ENCODE peak calls at places on chromosomes 3 and 15, in six cellular contexts. C, O, A, W, E and L are unnamed samples.

GRCh38 chr3:99965077-99965476 is 147.4 kb downstream of the CMSS1 start:
- DNase-seq in C (peak), O (no peak), A (no peak), W (no peak), E (no peak), L (no peak)

GRCh38 chr15:85394552-85395333 is 14.3 kb downstream of the AKAP13 start:
- DNase-seq in C (no peak), O (no peak), A (no peak), W (no peak), E (no peak), L (no peak)

GRCh38 chr3:179651687-179652466 is 963 bp upstream of the USP13 start:
- DNase-seq in C (no peak), O (no peak), A (no peak), W (no peak), E (no peak), L (no peak)

GRCh38 chr3:126607214-126607908 is 47.6 kb downstream of the TXNRD3 start:
- DNase-seq in C (peak), O (no peak), A (no peak), W (no peak), E (no peak), L (no peak)

GRCh38 chr15:73555080-73555479 is 78.1 kb downstream of the NPTN start:
- DNase-seq in C (no peak), O (no peak), A (no peak), W (no peak), E (no peak), L (no peak)

GRCh38 chr3:170809975-170810357 is 60.0 kb downstream of the RPL22L1 start:
- DNase-seq in C (peak), O (no peak), A (no peak), W (no peak), E (no peak), L (no peak)

GRCh38 chr3:193982258-193982659 is 153.7 kb upstream of the HES1 start:
- DNase-seq in C (peak), O (no peak), A (no peak), W (no peak), E (peak), L (no peak)

GRCh38 chr3:142796823-142797222 is 73.0 kb downstream of the TRPC1 start:
- DNase-seq in C (no peak), O (no peak), A (no peak), W (no peak), E (no peak), L (no peak)

GRCh38 chr3:60839242-60839641 is 412.0 kb downstream of the FHIT start:
- DNase-seq in C (no peak), O (no peak), A (no peak), W (no peak), E (no peak), L (no peak)

GRCh38 chr3:19070325-19070724 is 78.0 kb upstream of the KCNH8 start:
- DNase-seq in C (no peak), O (no peak), A (no peak), W (no peak), E (no peak), L (no peak)

GRCh38 chr15:68053701-68053996 is 466 bp upstream of the PIAS1 start:
- DNase-seq in C (no peak), O (no peak), A (no peak), W (no peak), E (no peak), L (no peak)

GRCh38 chr15:91491131-91491950 is 362.2 kb upstream of the SLCO3A1 start:
- DNase-seq in C (no peak), O (no peak), A (no peak), W (no peak), E (no peak), L (no peak)

GRCh38 chr3:141796436-141797166 is 33.4 kb downstream of the GRK7 start:
- DNase-seq in C (peak), O (no peak), A (no peak), W (peak), E (peak), L (no peak)

GRCh38 chr15:58330836-58331561 is 100.8 kb upstream of the LIPC start:
- DNase-seq in C (no peak), O (no peak), A (no peak), W (no peak), E (no peak), L (no peak)

GRCh38 chr3:183061431-183062172 is 37.7 kb downstream of the MCCC1 start:
- DNase-seq in C (no peak), O (no peak), A (no peak), W (no peak), E (no peak), L (no peak)

GRCh38 chr3:197554196-197554561 is 1.6 kb downstream of the BDH1 start:
- DNase-seq in C (no peak), O (no peak), A (no peak), W (no peak), E (no peak), L (no peak)

GRCh38 chr15:97995881-97996603 is 35.5 kb downstream of the ARRDC4 start:
- DNase-seq in C (peak), O (no peak), A (peak), W (no peak), E (no peak), L (no peak)

GRCh38 chr3:145767909-145768308 is 393.1 kb downstream of the PLOD2 start:
- DNase-seq in C (peak), O (no peak), A (no peak), W (no peak), E (no peak), L (no peak)

GRCh38 chr3:30457081-30457480 is 149.3 kb upstream of the TGFBR2 start:
- DNase-seq in C (no peak), O (no peak), A (no peak), W (no peak), E (no peak), L (no peak)

GRCh38 chr3:42600958-42601675 is 631 bp downstream of the NKTR start:
- DNase-seq in C (peak), O (no peak), A (peak), W (no peak), E (no peak), L (no peak)

GRCh38 chr3:129425213-129425612 is 3.2 kb downstream of the EFCAB12 start:
- DNase-seq in C (no peak), O (no peak), A (no peak), W (no peak), E (no peak), L (no peak)

GRCh38 chr15:71082803-71083202 is 32.5 kb upstream of the THSD4 start:
- DNase-seq in C (no peak), O (no peak), A (no peak), W (no peak), E (no peak), L (no peak)

GRCh38 chr15:62099171-62099601 is 32.4 kb downstream of the C2CD4A start:
- DNase-seq in C (peak), O (no peak), A (no peak), W (no peak), E (no peak), L (no peak)

GRCh38 chr15:51161491-51162260 is 67.0 kb upstream of the TNFAIP8L3 start:
- DNase-seq in C (no peak), O (no peak), A (no peak), W (no peak), E (no peak), L (no peak)

GRCh38 chr3:194756460-194757355 is 71.0 kb downstream of the FAM43A start:
- DNase-seq in C (no peak), O (no peak), A (no peak), W (no peak), E (peak), L (no peak)

GRCh38 chr15:79294075-79294474 is 11.6 kb downstream of the ANKRD34C start:
- DNase-seq in C (no peak), O (no peak), A (no peak), W (no peak), E (no peak), L (no peak)

GRCh38 chr15:79290642-79291275 is 8.2 kb downstream of the ANKRD34C start:
- DNase-seq in C (no peak), O (no peak), A (no peak), W (no peak), E (no peak), L (no peak)

GRCh38 chr15:79292011-79292410 is 9.5 kb downstream of the ANKRD34C start:
- DNase-seq in C (no peak), O (no peak), A (no peak), W (no peak), E (no peak), L (no peak)

GRCh38 chr15:79299836-79300235 is 11.1 kb upstream of the TMED3 start:
- DNase-seq in C (no peak), O (no peak), A (no peak), W (no peak), E (no peak), L (no peak)

DNA sequence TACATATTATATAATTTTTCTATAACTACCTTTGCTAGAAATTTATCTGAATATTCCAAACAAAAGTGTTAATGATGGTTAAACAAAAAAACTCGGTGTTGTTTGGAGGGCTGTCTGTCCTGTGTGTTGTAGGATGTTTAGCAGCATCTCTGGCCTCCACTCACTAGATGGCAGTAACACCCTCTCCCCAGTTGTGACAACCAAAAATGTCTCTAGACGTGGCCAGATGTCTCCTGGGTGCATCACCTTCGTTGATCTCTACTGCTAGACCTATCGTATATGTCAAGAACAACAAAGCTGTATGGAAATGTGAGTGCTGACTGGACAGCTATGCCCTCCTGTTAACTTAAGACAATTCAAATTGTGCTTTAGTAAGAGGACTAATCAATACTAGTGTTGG is 14.1 kb downstream of the ANKRD34C start:
- DNase-seq in C (no peak), O (no peak), A (no peak), W (no peak), E (no peak), L (no peak)
- TF ChIP-seq CTCF in C (peak), O (no peak), A (no peak), W (no peak), E (no peak), L (peak)

GRCh38 chr15:100650685-100651084 is 48.3 kb downstream of the ASB7 start:
- DNase-seq in C (no peak), O (no peak), A (no peak), W (no peak), E (no peak), L (no peak)
- TF ChIP-seq CTCF in C (peak), O (peak), A (no peak), W (no peak), E (no peak), L (no peak)

DNA sequence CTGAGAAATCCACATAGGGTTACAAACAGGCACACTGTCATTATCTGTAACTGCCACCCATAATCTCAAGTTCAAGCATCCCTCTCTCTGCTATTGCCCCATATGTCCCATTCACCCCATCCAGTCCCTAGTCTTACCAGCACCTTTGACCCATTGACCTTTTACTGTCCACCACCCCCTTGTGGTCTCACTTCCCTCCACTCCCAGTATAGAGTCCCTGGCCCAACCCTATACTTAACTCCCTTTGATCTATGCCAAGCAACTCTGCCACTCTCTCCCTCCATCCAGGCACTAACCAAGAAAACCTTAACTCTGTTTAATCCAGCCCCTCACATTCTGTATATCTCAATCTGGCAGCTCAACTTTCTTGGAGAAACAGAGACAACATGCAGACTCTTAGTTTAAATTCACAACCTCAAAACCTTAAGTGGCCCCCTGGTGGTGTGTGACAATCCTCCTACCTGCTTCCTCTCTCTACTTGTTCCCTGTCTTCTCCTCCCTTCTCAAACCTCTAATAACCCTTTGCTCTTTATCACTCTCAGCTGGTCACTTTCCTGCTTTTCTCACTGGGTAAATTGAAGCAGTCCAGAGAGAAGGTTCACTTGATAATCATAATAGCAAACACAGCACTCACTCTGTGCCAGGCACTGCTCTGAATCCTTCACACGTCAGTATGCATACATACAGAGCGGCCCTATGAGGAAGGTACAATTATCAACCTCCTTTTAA is 162.7 kb downstream of the STT3B start:
- DNase-seq in C (no peak), O (no peak), A (peak), W (no peak), E (no peak), L (no peak)
- TF ChIP-seq CTCF in C (peak), O (no peak), A (no peak), W (no peak), E (no peak), L (peak)

GRCh38 chr3:4656059-4656458 is 162.9 kb downstream of the ITPR1 start:
- DNase-seq in C (peak), O (peak), A (peak), W (no peak), E (no peak), L (peak)
- TF ChIP-seq CTCF in C (peak), O (peak), A (peak), W (no peak), E (peak), L (peak)

GRCh38 chr3:23646201-23646955 is 159.4 kb upstream of the UBE2E1 start:
- DNase-seq in C (no peak), O (no peak), A (no peak), W (no peak), E (no peak), L (no peak)

GRCh38 chr3:23644741-23645140 is 161.0 kb upstream of the UBE2E1 start:
- DNase-seq in C (no peak), O (no peak), A (no peak), W (no peak), E (no peak), L (no peak)

GRCh38 chr3:23644099-23644498 is 161.7 kb upstream of the UBE2E1 start:
- DNase-seq in C (no peak), O (no peak), A (no peak), W (no peak), E (no peak), L (no peak)

GRCh38 chr3:23647706-23648258 is 158.0 kb upstream of the UBE2E1 start:
- DNase-seq in C (no peak), O (no peak), A (no peak), W (no peak), E (no peak), L (no peak)

DNA sequence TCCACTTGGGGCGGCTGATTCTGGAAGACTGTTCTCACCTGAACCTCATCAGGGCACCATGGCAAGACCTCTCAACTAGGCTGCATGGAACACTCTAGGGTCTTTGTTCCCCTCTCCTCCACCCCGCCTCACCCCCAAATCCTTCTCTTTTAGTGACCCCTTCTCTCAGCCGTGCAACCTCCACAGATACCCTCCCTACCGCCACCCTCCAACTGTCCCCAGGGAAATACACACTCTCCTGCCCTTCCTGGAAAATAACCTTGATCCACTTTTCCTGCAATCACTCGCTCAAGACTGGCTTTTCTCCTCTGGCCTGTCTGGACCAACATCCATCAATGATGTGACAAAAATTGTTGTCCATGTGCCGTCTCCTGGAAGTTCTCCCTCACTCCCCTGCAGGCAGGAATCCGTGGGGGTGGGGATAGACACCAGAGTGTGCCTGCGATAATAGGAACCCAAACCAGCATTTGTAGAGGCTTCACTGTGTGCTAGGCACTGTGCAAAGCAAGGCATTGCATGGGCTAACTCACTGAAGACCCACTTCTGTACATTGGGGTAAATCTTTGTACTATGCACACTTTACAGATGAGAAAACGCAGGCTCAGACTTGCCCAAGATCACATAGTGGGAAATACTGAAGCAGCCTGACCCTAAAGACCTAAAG is 160.1 kb upstream of the UBE2E1 start:
- DNase-seq in C (no peak), O (no peak), A (no peak), W (no peak), E (no peak), L (no peak)
- TF ChIP-seq CTCF in C (no peak), O (no peak), A (no peak), W (no peak), E (no peak), L (no peak)

GRCh38 chr15:47551079-47551478 is 166.2 kb upstream of the SEMA6D start:
- DNase-seq in C (no peak), O (no peak), A (no peak), W (no peak), E (no peak), L (no peak)
- TF ChIP-seq CTCF in C (no peak), O (peak), A (no peak), W (no peak), E (no peak), L (no peak)

DNA sequence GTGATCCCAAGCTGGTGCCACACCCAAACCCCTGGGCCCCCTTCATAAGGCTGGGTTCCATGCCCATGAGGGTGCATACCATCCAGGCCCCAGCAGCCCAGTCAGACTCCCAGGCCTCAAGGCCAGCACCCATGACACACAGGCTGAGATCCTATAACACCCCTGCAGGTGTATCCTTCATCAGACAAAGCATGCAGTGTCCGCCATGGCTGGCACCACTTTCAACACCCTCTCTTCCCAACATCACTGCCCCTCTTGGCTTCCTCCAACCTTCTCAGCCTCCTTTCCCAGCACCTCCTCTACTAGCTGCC is 3.5 kb downstream of the CCDC51 start:
- DNase-seq in C (no peak), O (no peak), A (no peak), W (no peak), E (no peak), L (no peak)
- TF ChIP-seq CTCF in C (no peak), O (no peak), A (no peak), W (no peak), E (no peak), L (no peak)

GRCh38 chr15:78640840-78641733 is at the start of gene CHRNB4:
- DNase-seq in C (no peak), O (no peak), A (peak), W (no peak), E (peak), L (no peak)
- TF ChIP-seq CTCF in C (no peak), O (no peak), A (no peak), W (no peak), E (no peak), L (no peak)

GRCh38 chr3:186261638-186262037 is 100.4 kb downstream of the DGKG start:
- DNase-seq in C (no peak), O (no peak), A (peak), W (no peak), E (no peak), L (no peak)
- TF ChIP-seq CTCF in C (peak), O (peak), A (peak), W (no peak), E (no peak), L (peak)

GRCh38 chr3:37858742-37859141 is 2.9 kb upstream of the CTDSPL start:
- DNase-seq in C (peak), O (no peak), A (no peak), W (no peak), E (no peak), L (no peak)
- TF ChIP-seq CTCF in C (no peak), O (no peak), A (no peak), W (no peak), E (no peak), L (no peak)